ENCODE peak calls at places on chromosomes 12 and 14, in four cellular contexts. One of them, this sample, is unnamed.
A peak's percentile ranks its signal among the peaks of the same experiment; 100 is the strongest.

GRCh38 chr12:51889216-51890134 is 1.6 kb downstream of the ANKRD33 start:
- DNase-seq in H1: no peak
- DNase-seq in IMR-90: no peak
- DNase-seq in H9: peak; percentile 44
- DNase-seq in this sample: no peak

GRCh38 chr12:53287741-53288216 is 7.6 kb upstream of the PFDN5 start:
- DNase-seq in H1: no peak
- DNase-seq in IMR-90: peak; percentile 61
- DNase-seq in H9: peak; percentile 77
- DNase-seq in this sample: peak; percentile 80

GRCh38 chr12:110281549-110282342 is 699 bp downstream of the ATP2A2 start:
- DNase-seq in H1: no peak
- DNase-seq in IMR-90: peak; percentile 55
- DNase-seq in H9: peak; percentile 44
- DNase-seq in this sample: peak; percentile 83

GRCh38 chr14:69651653-69652052 is 40.3 kb downstream of the SUSD6 start:
- DNase-seq in H1: no peak
- DNase-seq in IMR-90: peak; percentile 28
- DNase-seq in H9: no peak
- DNase-seq in this sample: no peak

GRCh38 chr12:69685810-69686209 is 13.3 kb downstream of the BEST3 start:
- DNase-seq in H1: no peak
- DNase-seq in IMR-90: peak; percentile 81
- DNase-seq in H9: no peak
- DNase-seq in this sample: no peak

GRCh38 chr12:74119811-74120362 is 417.7 kb upstream of the ATXN7L3B start:
- DNase-seq in H1: no peak
- DNase-seq in IMR-90: no peak
- DNase-seq in H9: no peak
- DNase-seq in this sample: no peak

GRCh38 chr12:14911131-14911530 is 25.5 kb upstream of the MGP start:
- DNase-seq in H1: no peak
- DNase-seq in IMR-90: no peak
- DNase-seq in H9: no peak
- DNase-seq in this sample: no peak

GRCh38 chr14:105817971-105818711 is 291.8 kb downstream of the TMEM121 start:
- DNase-seq in H1: no peak
- DNase-seq in IMR-90: no peak
- DNase-seq in H9: no peak
- DNase-seq in this sample: no peak

GRCh38 chr14:101480747-101481530 is 80.4 kb upstream of the DIO3 start:
- DNase-seq in H1: no peak
- DNase-seq in IMR-90: peak; percentile 82
- DNase-seq in H9: peak; percentile 15
- DNase-seq in this sample: no peak

GRCh38 chr14:93161411-93161940 is 23.2 kb downstream of the MOAP1 start:
- DNase-seq in H1: no peak
- DNase-seq in IMR-90: no peak
- DNase-seq in H9: no peak
- DNase-seq in this sample: no peak

GRCh38 chr12:93008044-93008778 is 79.1 kb upstream of the EEA1 start:
- DNase-seq in H1: no peak
- DNase-seq in IMR-90: no peak
- DNase-seq in H9: no peak
- DNase-seq in this sample: no peak

GRCh38 chr12:121626853-121627623 is 708 bp downstream of the ORAI1 start:
- DNase-seq in H1: peak; percentile 27
- DNase-seq in IMR-90: peak; percentile 61
- DNase-seq in H9: peak; percentile 82
- DNase-seq in this sample: peak; percentile 91

GRCh38 chr14:54686871-54687749 is 120.2 kb downstream of the SAMD4A start:
- DNase-seq in H1: no peak
- DNase-seq in IMR-90: no peak
- DNase-seq in H9: no peak
- DNase-seq in this sample: no peak

GRCh38 chr12:98401427-98401826 is 114.0 kb upstream of the TMPO start:
- DNase-seq in H1: no peak
- DNase-seq in IMR-90: no peak
- DNase-seq in H9: no peak
- DNase-seq in this sample: no peak

GRCh38 chr14:89249296-89249565 is 167.8 kb downstream of the FOXN3 start:
- DNase-seq in H1: peak; percentile 21
- DNase-seq in IMR-90: peak; percentile 18
- DNase-seq in H9: peak; percentile 39
- DNase-seq in this sample: peak; percentile 93

GRCh38 chr12:38289396-38289795 is 27.2 kb upstream of the ALG10B start:
- DNase-seq in H1: no peak
- DNase-seq in IMR-90: no peak
- DNase-seq in H9: no peak
- DNase-seq in this sample: no peak

GRCh38 chr14:28243600-28243999 is 523.0 kb upstream of the FOXG1 start:
- DNase-seq in H1: no peak
- DNase-seq in IMR-90: no peak
- DNase-seq in H9: no peak
- DNase-seq in this sample: peak; percentile 4

GRCh38 chr12:84329933-84330332 is 582.7 kb downstream of the SLC6A15 start:
- DNase-seq in H1: no peak
- DNase-seq in IMR-90: no peak
- DNase-seq in H9: no peak
- DNase-seq in this sample: no peak

GRCh38 chr14:23186913-23187654 is 3.6 kb upstream of the SLC7A8 start:
- DNase-seq in H1: no peak
- DNase-seq in IMR-90: peak; percentile 76
- DNase-seq in H9: no peak
- DNase-seq in this sample: peak; percentile 66

GRCh38 chr14:28759658-28760313 is 6.8 kb upstream of the FOXG1 start:
- DNase-seq in H1: no peak
- DNase-seq in IMR-90: no peak
- DNase-seq in H9: peak; percentile 50
- DNase-seq in this sample: peak; percentile 79

GRCh38 chr14:34875031-34875922 is at the start of gene BAZ1A:
- DNase-seq in H1: no peak
- DNase-seq in IMR-90: peak; percentile 91
- DNase-seq in H9: peak; percentile 66
- DNase-seq in this sample: peak; percentile 92

GRCh38 chr12:56271031-56271430 is 4.3 kb downstream of the COQ10A start:
- DNase-seq in H1: no peak
- DNase-seq in IMR-90: peak; percentile 31
- DNase-seq in H9: no peak
- DNase-seq in this sample: peak; percentile 64

GRCh38 chr12:31603546-31604009 is 12.6 kb upstream of the DENND5B start:
- DNase-seq in H1: no peak
- DNase-seq in IMR-90: no peak
- DNase-seq in H9: no peak
- DNase-seq in this sample: no peak

GRCh38 chr12:93767524-93767863 is 90.3 kb downstream of the CRADD start:
- DNase-seq in H1: no peak
- DNase-seq in IMR-90: no peak
- DNase-seq in H9: no peak
- DNase-seq in this sample: no peak

GRCh38 chr14:79608426-79608825 is 602.9 kb downstream of the DIO2 start:
- DNase-seq in H1: no peak
- DNase-seq in IMR-90: no peak
- DNase-seq in H9: no peak
- DNase-seq in this sample: no peak

GRCh38 chr12:45282411-45282810 is 66.5 kb downstream of the ANO6 start:
- DNase-seq in H1: no peak
- DNase-seq in IMR-90: no peak
- DNase-seq in H9: no peak
- DNase-seq in this sample: no peak

GRCh38 chr12:50220357-50221061 is 53.3 kb upstream of the CERS5 start:
- DNase-seq in H1: no peak
- DNase-seq in IMR-90: peak; percentile 72
- DNase-seq in H9: no peak
- DNase-seq in this sample: peak; percentile 47

GRCh38 chr12:56221233-56221756 is 427 bp downstream of the RNF41 start:
- DNase-seq in H1: no peak
- DNase-seq in IMR-90: peak; percentile 73
- DNase-seq in H9: peak; percentile 64
- DNase-seq in this sample: peak; percentile 87

GRCh38 chr12:91127296-91127695 is 16.0 kb upstream of the LUM start:
- DNase-seq in H1: no peak
- DNase-seq in IMR-90: peak; percentile 20
- DNase-seq in H9: no peak
- DNase-seq in this sample: no peak

GRCh38 chr12:68612245-68612644 is 1.5 kb downstream of the RAP1B start:
- DNase-seq in H1: no peak
- DNase-seq in IMR-90: peak; percentile 59
- DNase-seq in H9: no peak
- DNase-seq in this sample: no peak

GRCh38 chr12:128968668-128969067 is 115.4 kb downstream of the GLT1D1 start:
- DNase-seq in H1: no peak
- DNase-seq in IMR-90: no peak
- DNase-seq in H9: no peak
- DNase-seq in this sample: no peak
- H3K56ac ChIP-seq in H1: no peak overlapping the region
- H3K56ac ChIP-seq in IMR-90: no peak overlapping the region
- H3K56ac ChIP-seq in H9: no peak overlapping the region
- H3K56ac ChIP-seq in this sample: no peak overlapping the region

DNA sequence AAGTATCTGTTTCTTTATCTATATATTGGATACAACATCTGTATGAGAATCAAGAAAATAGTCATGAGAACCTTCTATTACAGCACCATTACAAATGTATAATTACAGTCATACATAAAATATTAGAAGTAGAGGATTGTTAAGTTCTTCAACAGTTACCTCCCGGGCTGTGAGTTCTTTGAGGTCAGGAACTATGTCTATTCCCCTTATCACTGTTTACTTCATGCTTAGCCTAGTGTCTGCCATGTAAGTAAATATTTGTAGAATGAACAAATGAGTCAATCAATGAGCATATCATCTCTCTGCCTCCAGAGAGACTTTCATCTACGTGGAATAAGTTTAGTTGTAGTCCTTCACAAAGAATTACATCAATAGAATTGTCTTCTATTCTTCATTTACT is 47.2 kb downstream of the PUS7L start:
- DNase-seq in H1: no peak
- DNase-seq in IMR-90: peak; percentile 13
- DNase-seq in H9: no peak
- DNase-seq in this sample: no peak
- H3K56ac ChIP-seq in H1: no peak overlapping the region
- H3K56ac ChIP-seq in IMR-90: no peak overlapping the region
- H3K56ac ChIP-seq in H9: no peak overlapping the region
- H3K56ac ChIP-seq in this sample: no peak overlapping the region

GRCh38 chr14:68526420-68527105 is 266.3 kb downstream of the ZFP36L1 start:
- DNase-seq in H1: no peak
- DNase-seq in IMR-90: no peak
- DNase-seq in H9: no peak
- DNase-seq in this sample: no peak

GRCh38 chr14:68525516-68525915 is 267.4 kb downstream of the ZFP36L1 start:
- DNase-seq in H1: no peak
- DNase-seq in IMR-90: no peak
- DNase-seq in H9: no peak
- DNase-seq in this sample: no peak

GRCh38 chr14:68528031-68528687 is 264.7 kb downstream of the ZFP36L1 start:
- DNase-seq in H1: no peak
- DNase-seq in IMR-90: no peak
- DNase-seq in H9: no peak
- DNase-seq in this sample: no peak

GRCh38 chr14:68530443-68530842 is 262.4 kb downstream of the ZFP36L1 start:
- DNase-seq in H1: no peak
- DNase-seq in IMR-90: no peak
- DNase-seq in H9: no peak
- DNase-seq in this sample: no peak

GRCh38 chr14:68527329-68527851 is 265.5 kb downstream of the ZFP36L1 start:
- DNase-seq in H1: no peak
- DNase-seq in IMR-90: no peak
- DNase-seq in H9: no peak
- DNase-seq in this sample: peak; percentile 34
- H3K56ac ChIP-seq in H1: no peak overlapping the region
- H3K56ac ChIP-seq in IMR-90: no peak overlapping the region
- H3K56ac ChIP-seq in H9: no peak overlapping the region
- H3K56ac ChIP-seq in this sample: no peak overlapping the region

GRCh38 chr12:26138860-26139259 is 14.0 kb upstream of the BHLHE41 start:
- DNase-seq in H1: no peak
- DNase-seq in IMR-90: no peak
- DNase-seq in H9: no peak
- DNase-seq in this sample: no peak

GRCh38 chr12:26143291-26143690 is 18.5 kb upstream of the BHLHE41 start:
- DNase-seq in H1: no peak
- DNase-seq in IMR-90: no peak
- DNase-seq in H9: no peak
- DNase-seq in this sample: no peak
- H3K56ac ChIP-seq in H1: no peak overlapping the region
- H3K56ac ChIP-seq in IMR-90: no peak overlapping the region
- H3K56ac ChIP-seq in H9: no peak overlapping the region
- H3K56ac ChIP-seq in this sample: no peak overlapping the region

DNA sequence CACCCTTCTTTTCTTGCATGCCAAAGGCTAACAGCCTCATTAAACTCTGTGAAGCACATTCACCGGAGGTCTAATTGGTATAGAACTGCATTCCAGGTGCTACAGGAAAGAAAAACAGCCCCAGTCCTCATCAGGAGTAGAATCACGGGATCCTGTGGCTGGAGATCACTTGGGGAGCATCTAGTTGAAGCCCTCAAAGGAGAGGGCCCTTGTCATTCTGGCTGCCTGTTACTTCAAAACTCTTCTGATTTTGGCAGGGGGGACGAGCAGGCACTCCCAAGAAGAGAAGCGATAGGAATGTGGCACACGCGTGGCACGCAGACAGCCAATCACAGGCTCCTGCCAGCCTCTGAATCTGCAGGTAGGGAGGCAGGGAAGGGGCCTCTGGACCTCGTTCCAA is 154.3 kb downstream of the TTC7B start:
- DNase-seq in H1: no peak
- DNase-seq in IMR-90: no peak
- DNase-seq in H9: no peak
- DNase-seq in this sample: no peak
- H3K56ac ChIP-seq in H1: no peak overlapping the region
- H3K56ac ChIP-seq in IMR-90: no peak overlapping the region
- H3K56ac ChIP-seq in H9: no peak overlapping the region
- H3K56ac ChIP-seq in this sample: no peak overlapping the region

This sample was measured in mesendoderm.